ENCODE peak calls at places on chromosomes 13 and 19, in seven cellular contexts. K, Y, N, X, D, Z and J are unnamed samples.

GRCh38 chr13:104315606-104316005 is 1249.4 kb upstream of the SLC10A2 start:
- DNase-seq in K (no peak), Y (no peak), N (peak), X (peak), D (no peak), Z (no peak), J (peak)

GRCh38 chr13:33017410-33017929 is 1.2 kb downstream of the KL start:
- DNase-seq in K (peak), Y (no peak), N (peak), X (no peak), D (peak), Z (no peak), J (peak)

GRCh38 chr19:30076101-30076551 is 134.1 kb downstream of the URI1 start:
- DNase-seq in K (no peak), Y (no peak), N (no peak), X (no peak), D (no peak), Z (no peak), J (no peak)

GRCh38 chr13:103976371-103976770 is 910.2 kb upstream of the SLC10A2 start:
- DNase-seq in K (no peak), Y (no peak), N (no peak), X (no peak), D (no peak), Z (no peak), J (no peak)

GRCh38 chr19:3365447-3366103 is 808 bp upstream of the NFIC start:
- DNase-seq in K (no peak), Y (peak), N (peak), X (no peak), D (no peak), Z (no peak), J (peak)

GRCh38 chr13:113666324-113666660 is 727 bp upstream of the GRK1 start:
- DNase-seq in K (no peak), Y (no peak), N (no peak), X (no peak), D (no peak), Z (no peak), J (no peak)

GRCh38 chr19:27821418-27822018 is 1391.4 kb downstream of the UQCRFS1 start:
- DNase-seq in K (no peak), Y (no peak), N (no peak), X (no peak), D (no peak), Z (no peak), J (no peak)

GRCh38 chr13:111845621-111846351 is 221.2 kb upstream of the SOX1 start:
- DNase-seq in K (no peak), Y (no peak), N (no peak), X (no peak), D (no peak), Z (peak), J (no peak)

GRCh38 chr19:43078311-43078710 is 4.2 kb downstream of the PSG2 start:
- DNase-seq in K (no peak), Y (no peak), N (peak), X (peak), D (no peak), Z (no peak), J (peak)

GRCh38 chr13:67736646-67737420 is 506.7 kb upstream of the PCDH9 start:
- DNase-seq in K (no peak), Y (no peak), N (peak), X (no peak), D (peak), Z (no peak), J (peak)

GRCh38 chr13:99150575-99151370 is 49.9 kb upstream of the UBAC2 start:
- DNase-seq in K (no peak), Y (no peak), N (peak), X (peak), D (no peak), Z (no peak), J (peak)

GRCh38 chr19:5738423-5738822 is 18.0 kb downstream of the CATSPERD start:
- DNase-seq in K (no peak), Y (no peak), N (no peak), X (no peak), D (no peak), Z (no peak), J (peak)

GRCh38 chr19:41098762-41099161 is 10.5 kb downstream of the CYP2A13 start:
- DNase-seq in K (no peak), Y (no peak), N (no peak), X (no peak), D (no peak), Z (no peak), J (no peak)

GRCh38 chr19:29678484-29679106 is 13.3 kb downstream of the PLEKHF1 start:
- DNase-seq in K (no peak), Y (peak), N (no peak), X (no peak), D (no peak), Z (no peak), J (peak)

GRCh38 chr13:111917086-111917485 is 149.9 kb upstream of the SOX1 start:
- DNase-seq in K (no peak), Y (no peak), N (no peak), X (no peak), D (no peak), Z (no peak), J (no peak)

GRCh38 chr13:26220575-26220974 is 1.5 kb downstream of the RNF6 start:
- DNase-seq in K (no peak), Y (no peak), N (peak), X (peak), D (no peak), Z (no peak), J (peak)

GRCh38 chr13:33536639-33537425 is 251.3 kb upstream of the STARD13 start:
- DNase-seq in K (no peak), Y (no peak), N (peak), X (peak), D (no peak), Z (no peak), J (peak)

GRCh38 chr19:9430444-9430843 is 4.9 kb downstream of the ZNF266 start:
- DNase-seq in K (no peak), Y (no peak), N (no peak), X (no peak), D (no peak), Z (no peak), J (no peak)

GRCh38 chr19:9436358-9436757 is 985 bp upstream of the ZNF266 start:
- DNase-seq in K (no peak), Y (no peak), N (no peak), X (no peak), D (no peak), Z (no peak), J (no peak)

GRCh38 chr19:9435279-9436268 is at the start of gene ZNF266:
- DNase-seq in K (peak), Y (peak), N (peak), X (peak), D (peak), Z (peak), J (peak)

GRCh38 chr19:9427941-9428340 is 7.4 kb downstream of the ZNF266 start:
- DNase-seq in K (no peak), Y (no peak), N (no peak), X (no peak), D (no peak), Z (no peak), J (no peak)

DNA sequence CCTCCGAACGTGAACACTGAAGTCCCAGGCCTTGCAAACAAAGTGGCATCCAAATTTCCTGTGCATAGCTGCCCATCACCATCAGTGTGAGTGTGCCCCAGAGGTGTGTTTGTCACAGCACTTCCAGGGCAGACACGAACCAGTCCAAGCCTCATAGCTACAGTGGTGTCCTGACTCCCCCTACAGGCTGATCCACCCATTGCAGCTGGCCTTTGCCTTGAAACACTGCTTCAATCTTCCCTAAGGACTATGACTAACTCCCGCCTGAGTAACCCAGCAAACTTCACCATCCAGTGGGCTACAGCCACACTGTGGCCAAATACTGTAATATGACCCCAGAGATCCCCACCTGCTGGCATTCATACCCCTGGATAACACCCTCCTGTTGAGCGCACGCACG is 3.9 kb downstream of the ZNF266 start:
- DNase-seq in K (no peak), Y (no peak), N (peak), X (no peak), D (peak), Z (no peak), J (no peak)
- TF ChIP-seq CTCF in K (peak), Y (no peak), N (peak), X (peak), D (peak), Z (peak), J (peak)

GRCh38 chr19:48637449-48637947 is 319 bp upstream of the DBP start:
- DNase-seq in K (peak), Y (peak), N (peak), X (peak), D (peak), Z (peak), J (peak)

GRCh38 chr19:48638831-48639381 is 1.7 kb upstream of the DBP start:
- DNase-seq in K (no peak), Y (peak), N (no peak), X (no peak), D (no peak), Z (no peak), J (no peak)

GRCh38 chr19:48636859-48637448 is at the start of gene DBP:
- DNase-seq in K (no peak), Y (peak), N (no peak), X (no peak), D (no peak), Z (no peak), J (no peak)

GRCh38 chr19:48639483-48640375 is 2.5 kb upstream of the DBP start:
- DNase-seq in K (no peak), Y (no peak), N (no peak), X (no peak), D (no peak), Z (no peak), J (no peak)

DNA sequence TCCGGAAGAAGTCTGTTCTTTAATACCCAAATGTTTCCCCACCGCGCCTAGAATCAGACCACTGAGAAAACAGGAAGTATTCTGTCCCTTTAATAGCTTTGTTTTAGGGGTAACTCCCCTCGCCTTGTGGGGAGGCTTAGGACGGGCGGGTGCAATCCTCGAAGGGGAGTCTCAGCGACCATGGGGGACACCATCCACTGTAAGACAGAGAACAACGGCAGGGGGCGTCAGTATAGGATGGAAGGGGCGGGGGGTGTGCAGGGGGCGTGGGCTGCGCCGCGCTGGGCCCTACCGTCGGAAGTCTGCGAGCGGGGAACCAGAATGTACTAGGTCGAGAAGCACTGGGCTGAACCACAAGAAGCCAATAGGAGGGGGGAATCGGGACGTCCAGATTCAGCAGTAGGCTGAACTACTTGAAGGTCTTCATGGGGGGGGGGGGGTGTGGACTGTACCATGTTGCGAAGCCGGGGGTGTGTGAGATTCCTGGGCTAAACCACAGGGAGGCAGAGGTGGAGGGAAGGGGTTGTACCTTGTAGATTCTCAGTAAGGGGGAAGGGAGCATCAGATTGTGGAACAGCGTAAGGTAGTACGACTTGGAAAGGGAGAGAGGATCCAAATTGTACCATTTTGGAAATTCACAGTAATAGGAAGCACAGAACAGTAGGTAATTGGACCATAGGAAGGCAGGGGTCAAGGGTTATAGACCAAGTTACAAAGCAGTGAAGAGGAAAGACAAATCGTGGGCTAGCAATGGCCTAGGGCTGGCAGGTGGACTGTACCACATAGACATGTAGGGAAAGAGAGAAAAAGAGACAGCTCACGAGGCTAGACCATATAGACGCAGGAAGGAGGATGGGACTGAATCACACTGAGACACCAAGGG is 1.0 kb upstream of the DBP start:
- DNase-seq in K (no peak), Y (peak), N (peak), X (peak), D (peak), Z (peak), J (peak)
- TF ChIP-seq CTCF in K (no peak), Y (no peak), N (peak), X (peak), D (no peak), Z (no peak), J (peak)

GRCh38 chr19:35931874-35932202 is 4.3 kb upstream of the LRFN3 start:
- DNase-seq in K (no peak), Y (no peak), N (no peak), X (no peak), D (no peak), Z (no peak), J (no peak)
- TF ChIP-seq CTCF in K (no peak), Y (no peak), N (no peak), X (no peak), D (no peak), Z (peak), J (no peak)

GRCh38 chr19:44552324-44552723 is 22.8 kb upstream of the CEACAM20 start:
- DNase-seq in K (no peak), Y (no peak), N (no peak), X (no peak), D (peak), Z (no peak), J (peak)
- TF ChIP-seq CTCF in K (peak), Y (no peak), N (peak), X (peak), D (peak), Z (peak), J (peak)

DNA sequence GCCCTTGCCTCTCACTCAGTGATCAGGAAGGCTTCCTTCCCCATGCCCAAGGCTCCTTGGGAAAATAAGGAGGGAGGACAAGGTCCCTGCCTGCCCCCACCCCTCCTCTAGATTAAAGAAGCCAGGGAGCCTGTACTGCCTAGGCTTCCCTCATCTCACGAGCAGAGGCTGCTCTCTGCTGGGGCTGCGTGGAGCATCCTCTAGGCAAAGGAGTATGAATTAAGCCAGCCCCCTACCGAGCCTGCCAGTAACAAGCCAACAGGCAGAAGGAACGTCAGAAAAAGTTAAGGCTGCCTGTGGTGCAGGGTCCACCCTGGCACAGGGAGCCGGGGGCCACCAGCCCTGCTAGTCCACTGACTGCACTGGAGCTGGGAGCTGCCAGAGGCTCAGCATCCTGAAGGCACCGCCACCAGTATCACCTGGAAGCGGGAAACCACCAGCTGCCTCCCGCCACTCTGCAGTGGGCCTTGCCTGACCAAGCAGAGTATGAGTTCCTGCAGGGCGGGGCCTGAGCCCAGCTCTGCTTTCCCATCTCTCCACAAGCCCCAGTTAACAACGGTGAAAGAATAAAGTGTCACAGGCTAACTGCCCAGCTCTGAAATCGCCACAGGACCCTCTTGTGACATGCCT is 6.8 kb downstream of the NAPA start:
- DNase-seq in K (no peak), Y (no peak), N (no peak), X (no peak), D (no peak), Z (no peak), J (no peak)
- TF ChIP-seq CTCF in K (no peak), Y (no peak), N (no peak), X (no peak), D (no peak), Z (no peak), J (no peak)

GRCh38 chr19:55781112-55781511 is 12.2 kb downstream of the RFPL4AL1 start:
- DNase-seq in K (no peak), Y (no peak), N (no peak), X (no peak), D (no peak), Z (no peak), J (no peak)

GRCh38 chr19:55778331-55778730 is 9.4 kb downstream of the RFPL4AL1 start:
- DNase-seq in K (no peak), Y (no peak), N (no peak), X (no peak), D (no peak), Z (no peak), J (no peak)

DNA sequence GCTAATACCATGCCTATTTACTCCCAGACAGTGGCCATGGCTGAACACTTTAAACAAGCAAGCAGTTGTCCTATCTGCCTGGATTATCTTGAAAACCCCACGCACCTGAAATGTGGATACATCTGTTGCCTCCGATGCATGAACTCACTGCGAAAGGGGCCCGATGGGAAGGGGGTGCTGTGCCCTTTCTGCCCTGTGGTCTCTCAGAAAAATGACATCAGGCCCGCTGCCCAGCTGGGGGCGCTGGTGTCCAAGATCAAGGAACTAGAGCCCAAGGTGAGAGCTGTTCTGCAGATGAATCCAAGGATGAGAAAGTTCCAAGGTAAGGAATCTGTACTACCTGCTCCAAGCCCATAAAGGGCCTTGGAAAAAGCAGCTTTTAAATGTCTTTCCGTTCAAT is 8.6 kb downstream of the RFPL4AL1 start:
- DNase-seq in K (no peak), Y (no peak), N (no peak), X (no peak), D (no peak), Z (no peak), J (no peak)
- TF ChIP-seq CTCF in K (peak), Y (no peak), N (no peak), X (no peak), D (no peak), Z (no peak), J (no peak)

GRCh38 chr13:96860829-96861228 is 133.4 kb downstream of the OXGR1 start:
- DNase-seq in K (no peak), Y (no peak), N (no peak), X (no peak), D (peak), Z (no peak), J (no peak)

GRCh38 chr13:96862093-96862492 is 132.2 kb downstream of the OXGR1 start:
- DNase-seq in K (no peak), Y (no peak), N (no peak), X (no peak), D (no peak), Z (no peak), J (no peak)

DNA sequence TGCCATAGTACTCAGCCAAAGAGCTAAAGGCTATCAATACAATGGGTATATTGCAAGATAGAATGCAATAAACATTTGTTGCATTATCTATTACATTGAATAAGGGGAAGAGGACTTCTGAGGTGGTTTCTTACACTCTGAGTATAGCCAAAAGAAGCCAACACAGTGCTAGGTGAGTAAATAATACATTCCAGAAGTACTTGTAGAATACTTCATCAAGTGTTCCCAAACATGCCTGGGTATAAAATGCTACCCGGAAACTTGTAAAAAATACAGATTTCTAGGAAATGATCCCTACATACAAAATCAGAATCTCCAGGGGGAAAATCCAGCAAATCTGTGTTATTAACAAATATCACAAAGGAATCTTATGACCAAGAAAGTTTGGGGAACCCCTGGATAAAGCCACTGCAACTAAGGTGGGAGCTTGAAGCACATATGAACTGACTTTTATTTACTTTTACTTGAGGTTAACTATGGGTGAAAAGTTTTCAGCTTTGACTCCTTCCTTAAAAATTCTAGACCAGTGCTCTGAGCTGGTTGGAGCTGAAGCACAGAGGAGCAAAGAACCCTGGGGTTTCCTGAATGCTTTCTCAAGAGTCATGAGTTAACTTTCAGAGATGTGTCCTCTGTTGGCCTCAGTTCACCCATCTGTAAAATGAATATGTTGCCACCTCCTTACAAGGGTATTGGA is 136.0 kb downstream of the OXGR1 start:
- DNase-seq in K (no peak), Y (no peak), N (no peak), X (no peak), D (no peak), Z (no peak), J (no peak)
- TF ChIP-seq CTCF in K (no peak), Y (no peak), N (no peak), X (no peak), D (no peak), Z (no peak), J (no peak)

DNA sequence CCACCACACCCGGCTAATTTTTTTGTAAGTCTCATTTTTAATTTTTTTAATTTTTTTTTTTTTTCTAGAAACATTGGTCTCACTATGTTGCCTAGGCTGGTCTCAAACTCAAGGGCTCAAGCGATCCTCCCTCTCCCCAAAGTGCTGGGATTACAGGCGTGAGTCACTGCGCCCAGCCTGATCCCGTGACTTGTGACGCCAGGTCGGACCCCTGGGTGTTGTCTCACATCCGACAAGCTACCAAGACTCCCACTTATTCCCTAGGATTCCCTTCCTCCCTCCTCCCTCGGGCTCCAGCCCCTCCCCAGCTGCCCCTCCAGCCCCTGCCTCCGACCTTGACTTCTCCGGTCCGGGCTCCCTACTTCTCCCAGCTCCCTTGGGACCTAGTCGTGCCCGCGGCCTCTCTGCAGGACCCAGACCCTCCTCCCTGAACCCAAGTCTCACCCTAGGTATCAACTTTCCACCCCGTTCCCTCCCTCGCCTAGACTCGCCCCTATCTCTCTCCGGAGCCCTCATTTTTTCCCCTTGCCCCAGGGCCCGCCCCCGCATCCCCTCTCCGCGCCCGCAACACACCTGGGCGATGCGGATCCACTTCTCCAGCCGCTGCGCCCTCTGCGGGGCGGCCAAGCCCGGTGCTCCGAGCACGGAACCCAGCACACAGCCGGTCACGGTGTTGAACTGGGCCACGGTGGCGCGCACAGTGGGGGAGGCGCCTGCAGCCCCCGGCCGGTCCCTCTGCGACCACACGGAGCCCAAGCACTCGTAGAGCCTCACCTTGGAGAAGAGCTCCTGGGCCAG is 13.1 kb downstream of the RGL3 start:
- DNase-seq in K (no peak), Y (no peak), N (no peak), X (no peak), D (peak), Z (no peak), J (no peak)
- TF ChIP-seq CTCF in K (peak), Y (peak), N (no peak), X (peak), D (no peak), Z (no peak), J (peak)